ENCODE peak calls at places on chromosome 12, in five cellular contexts. One of them, this sample, is unnamed.

GRCh38 chr12:47775100-47775911 is 2.3 kb downstream of the SLC48A1 start:
- DNase-seq in GM23338: no peak
- DNase-seq in hepatocyte: no peak
- DNase-seq in omental fat pad: no peak
- DNase-seq in A549: no peak
- DNase-seq in this sample: no peak

GRCh38 chr12:96403870-96404269 is 3.6 kb upstream of the CDK17 start:
- DNase-seq in GM23338: peak
- DNase-seq in hepatocyte: no peak
- DNase-seq in omental fat pad: no peak
- DNase-seq in A549: no peak
- DNase-seq in this sample: no peak

GRCh38 chr12:99284161-99284560 is 363.4 kb upstream of the GARIN6 start:
- DNase-seq in GM23338: no peak
- DNase-seq in hepatocyte: no peak
- DNase-seq in omental fat pad: no peak
- DNase-seq in A549: no peak
- DNase-seq in this sample: no peak

GRCh38 chr12:106348411-106348810 is 9.1 kb upstream of the POLR3B start:
- DNase-seq in GM23338: no peak
- DNase-seq in hepatocyte: no peak
- DNase-seq in omental fat pad: no peak
- DNase-seq in A549: no peak
- DNase-seq in this sample: no peak

GRCh38 chr12:106342397-106343212 is 14.9 kb upstream of the POLR3B start:
- DNase-seq in GM23338: no peak
- DNase-seq in hepatocyte: peak
- DNase-seq in omental fat pad: no peak
- DNase-seq in A549: peak
- DNase-seq in this sample: no peak

GRCh38 chr12:49049566-49050224 is 10.9 kb downstream of the KMT2D start:
- DNase-seq in GM23338: no peak
- DNase-seq in hepatocyte: no peak
- DNase-seq in omental fat pad: no peak
- DNase-seq in A549: peak
- DNase-seq in this sample: no peak

GRCh38 chr12:95413576-95413975 is 60.4 kb upstream of the METAP2 start:
- DNase-seq in GM23338: no peak
- DNase-seq in hepatocyte: no peak
- DNase-seq in omental fat pad: no peak
- DNase-seq in A549: no peak
- DNase-seq in this sample: no peak

GRCh38 chr12:50070314-50071060 is 13.1 kb downstream of the ASIC1 start:
- DNase-seq in GM23338: peak
- DNase-seq in hepatocyte: peak
- DNase-seq in omental fat pad: no peak
- DNase-seq in A549: peak
- DNase-seq in this sample: peak

GRCh38 chr12:116654216-116654743 is 83.6 kb downstream of the SPRING1 start:
- DNase-seq in GM23338: no peak
- DNase-seq in hepatocyte: no peak
- DNase-seq in omental fat pad: no peak
- DNase-seq in A549: no peak
- DNase-seq in this sample: no peak

DNA sequence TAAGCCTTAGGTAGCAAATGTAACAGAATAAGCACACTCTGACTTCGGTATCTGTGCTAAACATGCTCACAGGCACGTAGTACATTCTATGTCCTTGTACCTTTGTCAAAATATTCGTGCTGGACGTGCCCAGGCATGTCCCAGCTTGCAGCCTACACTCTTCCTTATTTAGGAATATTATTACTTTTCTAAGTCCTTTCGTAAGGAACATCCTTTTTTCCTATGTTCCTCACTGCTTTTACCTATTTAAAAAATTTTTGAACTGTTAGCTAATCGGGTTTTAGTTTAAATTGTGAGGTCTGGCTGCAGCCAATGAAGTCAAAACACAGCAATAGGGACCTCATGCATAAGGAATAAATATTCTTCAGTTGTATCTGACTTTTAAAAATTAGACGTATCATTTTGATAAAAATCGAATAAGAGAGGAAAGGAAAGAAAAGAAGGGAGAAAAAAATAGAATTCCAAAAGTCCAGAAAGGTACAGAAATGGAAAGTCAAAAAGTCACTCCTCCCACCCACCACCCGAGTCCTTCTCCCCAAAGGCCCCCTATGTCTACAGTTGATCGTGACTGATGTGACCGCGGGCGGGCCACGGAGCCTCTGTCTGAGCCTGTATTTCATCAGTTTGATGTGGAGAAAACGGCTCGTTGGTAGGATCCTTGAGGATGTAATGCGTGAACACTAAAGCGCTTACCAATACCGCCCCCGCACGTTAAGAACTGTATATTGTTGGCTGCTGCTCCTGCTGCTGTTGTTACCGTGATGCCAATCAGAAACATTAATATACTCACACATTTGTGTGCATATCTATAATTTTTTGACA is 24.4 kb upstream of the UBC start:
- DNase-seq in GM23338: peak
- DNase-seq in hepatocyte: peak
- DNase-seq in omental fat pad: peak
- DNase-seq in A549: no peak
- DNase-seq in this sample: peak
- TF ChIP-seq CTCF in GM23338: peak
- TF ChIP-seq CTCF in hepatocyte: peak
- TF ChIP-seq CTCF in omental fat pad: no peak
- TF ChIP-seq CTCF in A549: peak
- TF ChIP-seq CTCF in this sample: no peak

GRCh38 chr12:123938679-123939480 is 33.8 kb downstream of the CCDC92 start:
- DNase-seq in GM23338: peak
- DNase-seq in hepatocyte: no peak
- DNase-seq in omental fat pad: no peak
- DNase-seq in A549: peak
- DNase-seq in this sample: peak
- TF ChIP-seq CTCF in GM23338: peak
- TF ChIP-seq CTCF in hepatocyte: peak
- TF ChIP-seq CTCF in omental fat pad: no peak
- TF ChIP-seq CTCF in A549: peak
- TF ChIP-seq CTCF in this sample: no peak

DNA sequence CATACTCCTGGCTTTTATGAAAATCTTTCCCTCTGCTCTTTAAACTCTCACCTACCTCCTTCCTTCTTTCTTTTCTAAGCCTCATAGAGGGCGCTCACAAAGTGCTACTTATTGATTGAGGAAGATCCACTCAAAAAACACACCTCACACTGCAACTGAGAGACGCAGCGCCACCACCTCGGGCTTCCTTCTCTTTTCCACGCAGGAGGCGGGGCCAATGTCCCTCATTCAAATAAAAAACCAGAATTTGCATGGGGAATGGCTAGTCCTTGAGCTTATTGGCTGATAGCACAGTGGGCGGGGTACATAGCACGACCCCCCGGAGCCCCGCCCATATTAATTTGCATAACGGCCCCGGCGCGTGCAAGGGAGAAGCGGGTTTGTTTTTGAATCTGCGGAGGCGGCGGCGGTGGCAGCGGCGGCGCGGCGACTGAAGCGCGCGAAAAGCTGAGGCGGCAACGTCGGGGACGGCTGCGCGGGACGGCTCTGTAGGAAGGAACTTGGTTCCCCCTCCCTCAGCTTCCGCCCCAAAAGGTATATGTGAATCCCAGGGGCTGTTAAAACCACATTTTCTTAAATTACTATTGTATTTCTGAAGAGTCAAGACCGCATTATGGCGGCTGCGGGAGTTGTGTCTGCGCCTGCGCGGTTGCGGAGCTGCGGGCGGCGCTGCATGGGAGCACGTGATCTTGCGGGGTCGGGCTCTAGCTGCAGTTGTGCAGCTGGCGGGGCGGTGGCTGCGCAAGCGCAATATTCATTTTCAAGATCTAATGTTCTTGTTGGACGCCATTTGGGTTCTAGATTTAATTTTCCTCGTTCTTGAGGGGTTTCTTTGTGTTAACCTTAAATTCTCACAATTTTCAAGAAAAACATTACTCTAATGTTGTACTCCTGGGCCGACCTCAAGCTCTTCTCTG is at the start of gene ATF7IP:
- DNase-seq in GM23338: peak
- DNase-seq in hepatocyte: peak
- DNase-seq in omental fat pad: peak
- DNase-seq in A549: peak
- DNase-seq in this sample: peak
- TF ChIP-seq CTCF in GM23338: peak
- TF ChIP-seq CTCF in hepatocyte: peak
- TF ChIP-seq CTCF in omental fat pad: no peak
- TF ChIP-seq CTCF in A549: peak
- TF ChIP-seq CTCF in this sample: no peak

DNA sequence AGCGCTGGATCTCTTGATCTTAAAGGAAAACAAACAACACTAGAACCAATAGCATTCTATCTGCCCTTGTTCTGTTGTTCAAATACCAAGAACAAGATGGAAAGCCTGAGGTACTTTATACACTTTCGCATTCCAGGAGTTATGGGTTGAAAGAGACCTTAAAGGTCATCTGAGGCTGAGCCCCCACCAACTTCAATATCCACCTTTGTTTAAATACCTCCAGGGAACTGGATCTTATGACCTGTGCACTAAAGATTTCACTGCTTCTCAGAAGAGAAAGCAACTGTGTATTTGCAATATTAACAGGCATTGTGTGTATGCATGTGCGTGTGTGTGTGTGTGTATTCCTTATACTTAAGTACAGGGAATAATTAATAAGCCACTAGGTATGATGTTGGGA is 184.9 kb downstream of the C12orf42 start:
- DNase-seq in GM23338: no peak
- DNase-seq in hepatocyte: no peak
- DNase-seq in omental fat pad: no peak
- DNase-seq in A549: no peak
- DNase-seq in this sample: no peak
- TF ChIP-seq CTCF in GM23338: no peak
- TF ChIP-seq CTCF in hepatocyte: no peak
- TF ChIP-seq CTCF in omental fat pad: no peak
- TF ChIP-seq CTCF in A549: no peak
- TF ChIP-seq CTCF in this sample: no peak

This sample was measured in endothelial cell.